ENCODE peak calls at places on chromosomes 13 and 19, in four cellular contexts. P, E, H and N are unnamed samples.

GRCh38 chr13:97125810-97126738 is 96.1 kb upstream of the MBNL2 start:
- DNase-seq in P (no peak), E (no peak), H (peak; percentile 89), N (no peak)

GRCh38 chr19:41646589-41647204 is 19.8 kb upstream of the CEACAM4 start:
- DNase-seq in P (no peak), E (no peak), H (no peak), N (no peak)

GRCh38 chr13:34161829-34162544 is 344.0 kb downstream of the RFC3 start:
- DNase-seq in P (no peak), E (no peak), H (peak; percentile 80), N (no peak)

GRCh38 chr19:1789282-1790020 is 22.6 kb downstream of the ATP8B3 start:
- DNase-seq in P (no peak), E (no peak), H (no peak), N (no peak)

GRCh38 chr13:34013061-34013460 is 195.1 kb downstream of the RFC3 start:
- DNase-seq in P (no peak), E (no peak), H (no peak), N (no peak)

GRCh38 chr19:33447336-33448158 is 74.0 kb downstream of the CEBPG start:
- DNase-seq in P (no peak), E (no peak), H (no peak), N (no peak)

GRCh38 chr19:45446295-45446694 is 21.5 kb upstream of the FOSB start:
- DNase-seq in P (no peak), E (no peak), H (peak; percentile 56), N (no peak)

GRCh38 chr19:4077800-4078683 is 11.3 kb upstream of the ZBTB7A start:
- DNase-seq in P (peak; percentile 85), E (no peak), H (no peak), N (no peak)

GRCh38 chr13:30346159-30346788 is 38.9 kb upstream of the KATNAL1 start:
- DNase-seq in P (peak; percentile 96), E (no peak), H (no peak), N (no peak)

GRCh38 chr19:49411681-49412321 is 11.4 kb downstream of the PTH2 start:
- DNase-seq in P (no peak), E (no peak), H (no peak), N (no peak)

GRCh38 chr19:17328517-17329060 is 6.1 kb downstream of the ANO8 start:
- DNase-seq in P (no peak), E (no peak), H (no peak), N (no peak)

GRCh38 chr19:4447327-4448146 is 10.1 kb downstream of the UBXN6 start:
- DNase-seq in P (no peak), E (no peak), H (no peak), N (no peak)

GRCh38 chr19:21022996-21023395 is 2.5 kb downstream of the ZNF430 start:
- DNase-seq in P (no peak), E (no peak), H (peak; percentile 93), N (no peak)

GRCh38 chr19:3604987-3605343 is 1.7 kb downstream of the TBXA2R start:
- DNase-seq in P (no peak), E (no peak), H (no peak), N (peak; percentile 34)

GRCh38 chr13:113882716-113883115 is 18.8 kb upstream of the GAS6 start:
- DNase-seq in P (no peak), E (no peak), H (no peak), N (no peak)

GRCh38 chr19:24033308-24033961 is 53.6 kb upstream of the ZNF254 start:
- DNase-seq in P (peak; percentile 94), E (peak; percentile 68), H (peak; percentile 90), N (peak; percentile 78)
- TF ChIP-seq CTCF in P (peak; percentile 8), E (no peak), H (no peak), N (no peak)

GRCh38 chr13:111528513-111528912 is 208.1 kb downstream of the TEX29 start:
- DNase-seq in P (no peak), E (no peak), H (no peak), N (no peak)

GRCh38 chr13:111530137-111530536 is 209.7 kb downstream of the TEX29 start:
- DNase-seq in P (no peak), E (no peak), H (no peak), N (no peak)

GRCh38 chr13:111533900-111534645 is 213.6 kb downstream of the TEX29 start:
- DNase-seq in P (no peak), E (no peak), H (no peak), N (no peak)

GRCh38 chr13:111532111-111532510 is 211.7 kb downstream of the TEX29 start:
- DNase-seq in P (no peak), E (no peak), H (no peak), N (no peak)

GRCh38 chr13:111531505-111531904 is 211.1 kb downstream of the TEX29 start:
- DNase-seq in P (no peak), E (no peak), H (no peak), N (no peak)
- TF ChIP-seq CTCF in P (no peak), E (no peak), H (no peak), N (no peak)

GRCh38 chr13:75482820-75483079 is 781 bp upstream of the TBC1D4 start:
- DNase-seq in P (no peak), E (no peak), H (no peak), N (no peak)
- TF ChIP-seq CTCF in P (no peak), E (no peak), H (no peak), N (peak; percentile 23)

DNA sequence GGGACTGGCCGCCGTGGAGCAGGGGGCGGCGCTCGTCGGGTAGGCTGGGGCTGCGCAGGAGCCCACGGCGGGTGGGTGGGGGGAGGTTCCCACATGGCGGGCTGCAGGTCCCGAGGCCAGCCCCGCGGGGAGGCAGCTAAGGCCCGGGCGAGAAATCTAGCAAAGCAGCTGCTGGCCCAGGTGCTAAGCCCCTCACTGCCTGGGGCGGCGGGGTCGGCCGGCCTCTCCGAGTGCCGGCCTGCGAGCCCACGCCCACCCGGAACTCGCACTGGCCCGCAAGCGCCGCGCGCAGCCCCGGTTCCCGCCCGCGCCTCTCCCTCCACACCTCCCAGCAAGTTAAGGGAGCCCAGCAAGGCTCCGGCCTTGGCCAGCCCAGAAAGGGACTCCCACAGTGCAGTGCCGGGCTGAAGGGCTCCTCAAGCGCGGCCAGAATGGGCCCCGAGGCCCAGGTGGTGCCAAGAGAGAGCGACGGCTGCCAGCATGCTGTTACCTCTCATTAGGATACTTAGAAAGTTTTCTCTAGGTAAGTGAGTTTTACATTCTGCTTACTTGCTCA is 1463.5 kb upstream of the MIR17HG start:
- DNase-seq in P (no peak), E (no peak), H (no peak), N (no peak)
- TF ChIP-seq CTCF in P (no peak), E (no peak), H (no peak), N (no peak)

GRCh38 chr13:112587359-112587766 is 590 bp downstream of the TUBGCP3 start:
- DNase-seq in P (peak; percentile 90), E (peak; percentile 76), H (peak; percentile 75), N (peak; percentile 56)
- TF ChIP-seq CTCF in P (no peak), E (no peak), H (no peak), N (no peak)

DNA sequence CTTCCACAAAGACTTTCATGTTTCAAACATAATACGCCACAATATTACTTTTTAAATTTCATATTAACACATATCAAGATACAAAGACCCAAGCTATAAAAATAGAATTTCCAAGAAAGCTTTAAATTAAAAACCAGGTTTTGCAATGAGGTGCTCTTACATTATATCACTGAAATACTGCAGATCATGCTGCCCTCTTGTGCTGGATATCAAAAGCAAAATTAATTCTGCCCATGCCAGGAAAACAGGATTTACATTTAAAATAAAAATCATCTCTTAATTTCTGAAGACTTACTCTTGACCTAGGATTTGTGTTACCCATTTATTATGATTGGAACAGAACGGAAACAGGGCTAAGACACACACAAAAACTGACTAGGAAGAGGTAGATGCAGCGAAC is 145.0 kb downstream of the ABCC4 start:
- DNase-seq in P (no peak), E (no peak), H (peak; percentile 52), N (no peak)
- TF ChIP-seq CTCF in P (peak; percentile 45), E (no peak), H (peak; percentile 51), N (no peak)

GRCh38 chr13:25375727-25376358 is 4.1 kb downstream of the ATP8A2 start:
- DNase-seq in P (peak; percentile 56), E (no peak), H (peak; percentile 50), N (no peak)

GRCh38 chr13:25371158-25371557 is 616 bp upstream of the ATP8A2 start:
- DNase-seq in P (no peak), E (no peak), H (no peak), N (no peak)

GRCh38 chr13:25377244-25377962 is 5.6 kb downstream of the ATP8A2 start:
- DNase-seq in P (no peak), E (no peak), H (peak; percentile 10), N (no peak)

GRCh38 chr13:25372275-25373081 is 704 bp downstream of the ATP8A2 start:
- DNase-seq in P (no peak), E (no peak), H (no peak), N (no peak)

GRCh38 chr13:25371608-25372274 is at the start of gene ATP8A2:
- DNase-seq in P (no peak), E (no peak), H (no peak), N (no peak)
- TF ChIP-seq CTCF in P (no peak), E (no peak), H (no peak), N (no peak)

DNA sequence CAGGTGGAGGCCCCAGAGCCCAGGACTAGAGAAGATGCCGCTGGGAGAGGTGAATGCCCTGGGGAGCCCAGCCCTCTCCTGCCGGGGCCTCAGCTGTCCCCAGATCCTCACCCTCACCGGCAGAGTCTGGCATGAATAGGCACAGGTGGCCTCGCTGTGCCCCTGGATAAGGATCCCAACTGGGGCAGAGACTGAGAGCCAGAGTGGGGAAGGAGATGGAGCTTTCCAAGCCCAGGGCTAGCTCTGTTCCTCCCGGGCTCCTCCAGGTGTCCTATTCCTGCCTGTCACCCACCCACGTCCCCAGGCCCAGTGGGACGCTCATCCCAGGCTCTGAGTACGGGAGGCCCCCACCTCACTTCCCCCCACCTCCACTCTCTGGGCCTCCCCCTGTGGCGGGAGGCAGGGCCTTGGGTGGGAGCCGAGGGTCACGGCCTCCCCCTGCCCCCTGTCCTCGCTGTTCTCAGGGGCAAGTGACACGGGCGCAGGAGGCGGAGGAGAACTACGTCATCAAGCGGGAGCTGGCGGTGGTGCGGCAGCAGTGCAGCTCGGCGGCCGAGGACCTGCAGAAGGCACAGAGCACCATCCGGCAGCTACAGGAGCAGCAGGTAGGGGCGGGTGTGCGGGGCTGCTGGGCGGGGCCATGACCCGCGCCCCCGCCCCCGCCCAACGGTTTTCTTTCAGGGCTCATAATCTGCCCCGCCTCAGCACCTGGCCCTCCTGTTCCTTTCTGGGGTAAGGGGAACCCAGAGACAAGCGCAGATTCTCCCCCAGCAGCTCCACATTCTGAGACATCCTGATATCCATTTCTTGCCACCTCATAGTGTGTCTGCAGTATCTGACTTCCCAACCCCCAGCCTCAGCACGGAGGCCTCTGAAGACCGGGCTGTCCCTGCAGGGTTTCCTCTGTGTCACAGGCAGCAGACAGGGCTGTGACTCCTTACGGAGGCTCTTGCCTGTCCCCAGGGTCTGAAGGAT is 16.2 kb downstream of the PRR36 start:
- DNase-seq in P (no peak), E (no peak), H (no peak), N (no peak)
- TF ChIP-seq CTCF in P (no peak), E (no peak), H (no peak), N (no peak)